ENCODE peak calls at places on chromosomes 12 and 14, in seven cellular contexts. V is WERI-Rb-1, R is brain microvascular endothelial cell, U is A673, B is tibial nerve, P is AG10803, T is lower leg skin. X is an unnamed sample.

GRCh38 chr14:42715316-42715715 is 1108.6 kb downstream of the LRFN5 start:
- DNase-seq in U (no peak), V (no peak), T (no peak), P (no peak), B (no peak), R (no peak), X (peak)

GRCh38 chr14:68945585-68946289 is 33.4 kb downstream of the ACTN1 start:
- DNase-seq in U (no peak), R (no peak), B (no peak), P (no peak), V (no peak), T (no peak), X (no peak)

GRCh38 chr14:49954171-49954631 is 61.3 kb downstream of the ARF6 start:
- DNase-seq in V (no peak), P (peak), U (no peak), R (no peak), B (no peak), T (peak), X (no peak)

GRCh38 chr14:105845725-105846309 is 319.4 kb downstream of the TMEM121 start:
- DNase-seq in V (no peak), B (no peak), T (no peak), R (no peak), U (no peak), P (no peak), X (no peak)

GRCh38 chr12:38744056-38744455 is 161.3 kb downstream of the CPNE8 start:
- DNase-seq in T (no peak), U (no peak), V (no peak), B (no peak), R (no peak), P (peak), X (peak)

GRCh38 chr12:53695148-53696138 is 19.6 kb upstream of the ATP5MC2 start:
- DNase-seq in R (peak), V (peak), U (peak), B (no peak), P (peak), T (no peak), X (peak)

GRCh38 chr12:82942963-82943362 is 256.3 kb downstream of the TMTC2 start:
- DNase-seq in P (no peak), T (no peak), V (peak), B (no peak), R (no peak), U (no peak), X (peak)

GRCh38 chr12:122395319-122395718 is 27.1 kb downstream of the CLIP1 start:
- DNase-seq in U (no peak), B (no peak), P (peak), V (no peak), R (peak), T (no peak), X (peak)

GRCh38 chr12:6229823-6230222 is 29.6 kb downstream of the CD9 start:
- DNase-seq in P (peak), V (no peak), T (peak), U (no peak), R (peak), B (peak), X (peak)

GRCh38 chr12:89117448-89118034 is 234.8 kb downstream of the DUSP6 start:
- DNase-seq in T (no peak), V (no peak), U (peak), R (no peak), P (no peak), B (no peak), X (no peak)

GRCh38 chr12:6074394-6074793 is 50.1 kb downstream of the VWF start:
- DNase-seq in T (no peak), P (no peak), V (peak), B (no peak), R (no peak), U (no peak), X (peak)

GRCh38 chr12:31591308-31591901 is 469 bp upstream of the DENND5B start:
- DNase-seq in U (no peak), R (no peak), B (peak), V (peak), T (no peak), P (peak), X (peak)

GRCh38 chr12:32454075-32454474 is 54.7 kb downstream of the FGD4 start:
- DNase-seq in U (peak), R (peak), T (no peak), V (no peak), P (peak), B (no peak), X (peak)

GRCh38 chr12:132955094-132955932 is 793 bp downstream of the ZNF605 start:
- DNase-seq in P (peak), V (peak), R (peak), T (no peak), B (peak), U (peak), X (peak)

GRCh38 chr14:23183479-23183878 is at the start of gene SLC7A8:
- DNase-seq in T (peak), P (no peak), U (peak), B (peak), V (peak), R (no peak), X (peak)

GRCh38 chr12:4787965-4788364 is 67.8 kb downstream of the GALNT8 start:
- DNase-seq in V (no peak), U (no peak), B (no peak), P (no peak), R (no peak), T (no peak), X (no peak)

GRCh38 chr14:61537567-61538463 is 157.5 kb upstream of the HIF1A start:
- DNase-seq in P (peak), R (peak), U (no peak), B (no peak), V (peak), T (peak), X (peak)

GRCh38 chr12:56299308-56299852 is 750 bp downstream of the CS start:
- DNase-seq in R (no peak), T (no peak), V (no peak), U (peak), B (no peak), P (no peak), X (no peak)

GRCh38 chr14:46405095-46405494 is 246.5 kb downstream of the RPL10L start:
- DNase-seq in B (no peak), T (no peak), R (no peak), U (no peak), V (peak), P (no peak), X (no peak)

GRCh38 chr12:45785315-45785714 is 55.8 kb downstream of the ARID2 start:
- DNase-seq in T (no peak), V (no peak), P (no peak), B (no peak), U (no peak), R (no peak), X (no peak)

GRCh38 chr14:62692490-62693106 is 352.7 kb downstream of the KCNH5 start:
- DNase-seq in R (no peak), U (no peak), P (no peak), B (no peak), V (no peak), T (no peak), X (peak)

GRCh38 chr12:118983147-118983824 is 1.9 kb downstream of the SRRM4 start:
- DNase-seq in T (no peak), P (no peak), R (no peak), B (no peak), V (peak), U (no peak), X (no peak)

GRCh38 chr14:81273521-81273920 is 52.8 kb upstream of the GTF2A1 start:
- DNase-seq in U (no peak), R (no peak), T (no peak), P (no peak), V (no peak), B (no peak), X (no peak)

GRCh38 chr12:21539797-21540196 is 13.7 kb downstream of the SPX start:
- DNase-seq in B (no peak), T (no peak), U (no peak), P (no peak), R (no peak), V (no peak), X (no peak)

GRCh38 chr12:92138144-92138543 is 7.5 kb downstream of the BTG1 start:
- DNase-seq in P (no peak), V (no peak), T (no peak), R (no peak), U (no peak), B (no peak), X (no peak)

GRCh38 chr14:68309631-68310030 is 483.2 kb downstream of the ZFP36L1 start:
- DNase-seq in T (no peak), V (no peak), U (peak), P (no peak), R (no peak), B (no peak), X (peak)

GRCh38 chr14:68449565-68450295 is 343.1 kb downstream of the ZFP36L1 start:
- DNase-seq in U (peak), R (no peak), T (no peak), B (no peak), V (no peak), P (no peak), X (no peak)

GRCh38 chr14:20429801-20430669 is 5.9 kb downstream of the KLHL33 start:
- DNase-seq in P (no peak), R (no peak), U (no peak), T (no peak), B (no peak), V (no peak), X (no peak)

GRCh38 chr12:117363953-117364486 is 2.6 kb upstream of the NOS1 start:
- DNase-seq in P (no peak), B (no peak), U (no peak), V (no peak), R (no peak), T (no peak), X (no peak)
- TF ChIP-seq CTCF in P (peak), B (no peak), U (peak), V (peak), R (peak), T (no peak), X (no peak)

DNA sequence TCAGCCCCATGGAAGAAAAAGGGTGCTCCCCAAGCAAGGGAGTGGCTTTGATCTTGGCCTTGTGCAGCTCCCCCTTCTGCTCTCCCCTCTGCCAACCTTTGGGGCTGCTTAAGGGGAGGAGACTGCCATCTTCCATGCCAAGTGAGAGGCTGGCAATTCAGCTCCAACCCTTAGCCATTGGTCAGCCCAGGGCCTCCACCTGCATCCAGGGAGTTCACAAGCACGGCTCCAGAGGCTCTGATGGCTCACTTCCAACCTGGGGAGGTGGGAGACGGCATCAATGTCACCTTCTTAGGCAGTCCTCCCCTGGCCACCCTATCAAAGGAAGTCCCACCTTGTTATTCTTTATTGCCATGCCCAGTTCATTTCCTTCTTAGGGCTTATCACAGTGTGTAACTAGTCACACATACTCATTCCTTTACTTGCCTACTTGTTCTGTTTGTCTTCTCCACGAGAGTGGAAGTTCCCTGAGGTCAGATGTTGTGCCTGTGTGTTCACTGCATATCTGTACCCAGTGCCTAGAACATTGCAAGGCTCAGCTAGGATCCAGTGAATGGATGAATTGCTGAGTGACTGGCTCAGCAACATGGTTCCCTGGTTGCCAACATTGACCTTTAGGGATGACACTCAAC is 5.0 kb downstream of the HDAC7 start:
- DNase-seq in T (no peak), P (no peak), R (no peak), B (no peak), U (no peak), V (no peak), X (no peak)
- H3K4me3 ChIP-seq in T (no peak), P (no peak), R (no peak), B (no peak), U (no peak), V (no peak), X (no peak)

GRCh38 chr12:57520008-57520726 is at the start of gene DDIT3:
- DNase-seq in V (peak), B (peak), P (peak), T (peak), R (peak), U (peak), X (peak)
- TF ChIP-seq CTCF in V (no peak), B (no peak), P (no peak), T (no peak), R (no peak), U (no peak), X (no peak)

GRCh38 chr12:124920353-124920935 is 6.0 kb upstream of the UBC start:
- DNase-seq in P (no peak), R (no peak), B (no peak), T (no peak), V (no peak), U (no peak), X (no peak)

GRCh38 chr12:124925117-124925516 is 10.7 kb upstream of the UBC start:
- DNase-seq in U (no peak), R (no peak), P (no peak), T (no peak), B (no peak), V (no peak), X (no peak)

GRCh38 chr12:124927325-124928094 is 13.1 kb upstream of the UBC start:
- DNase-seq in P (peak), U (peak), R (peak), V (peak), B (peak), T (peak), X (peak)

GRCh38 chr12:124921200-124922008 is 7.0 kb upstream of the UBC start:
- DNase-seq in R (peak), P (peak), T (no peak), B (peak), V (peak), U (peak), X (peak)

GRCh38 chr12:124923906-124924734 is 9.7 kb upstream of the UBC start:
- DNase-seq in R (peak), U (no peak), B (no peak), V (no peak), P (peak), T (no peak), X (peak)
- H3K4me3 ChIP-seq in R (no peak), U (no peak), B (no peak), V (no peak), P (no peak), T (no peak), X (no peak)

DNA sequence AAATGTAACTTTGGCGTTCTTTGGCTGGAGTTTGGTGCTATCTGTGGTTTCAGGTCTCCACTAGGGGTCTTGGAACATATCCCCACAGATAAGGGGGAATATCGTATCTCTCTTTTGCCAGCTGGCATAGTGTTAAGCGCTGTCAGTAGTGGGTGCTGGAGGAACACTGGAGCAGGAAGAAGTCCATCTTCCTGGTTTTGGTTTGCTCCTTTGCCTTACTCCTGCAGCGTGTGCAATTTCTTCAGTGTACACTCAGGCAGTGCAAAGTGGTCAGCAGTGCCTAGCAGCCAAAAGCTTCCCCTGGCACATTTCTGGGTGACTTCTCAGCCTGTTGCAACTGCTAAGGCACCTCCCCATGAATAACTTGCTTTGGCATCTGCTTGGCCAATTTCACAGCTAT is 11.7 kb upstream of the RIPK3 start:
- DNase-seq in V (no peak), B (no peak), R (no peak), P (peak), U (peak), T (no peak), X (no peak)
- TF ChIP-seq CTCF in V (peak), B (no peak), R (peak), P (no peak), U (peak), T (no peak), X (peak)

DNA sequence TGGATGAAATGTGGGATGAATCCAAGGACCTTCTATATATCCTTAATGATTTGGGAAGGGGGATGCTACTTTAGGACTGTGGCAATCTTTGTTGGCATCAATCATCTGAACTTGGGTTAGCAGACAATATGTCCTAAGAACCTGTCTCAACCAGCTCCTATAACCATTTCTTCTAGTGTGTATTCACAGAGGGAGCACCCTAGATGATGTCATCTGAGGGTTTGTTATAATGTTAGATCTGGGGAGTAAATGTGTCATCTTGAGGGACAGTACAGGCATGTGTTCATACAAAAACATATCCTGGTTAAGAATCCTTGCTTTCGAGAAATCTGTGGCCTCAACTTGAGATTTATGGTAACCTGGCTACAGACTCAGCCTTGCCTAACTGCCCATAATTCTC is 41.9 kb upstream of the NFKBIA start:
- DNase-seq in R (no peak), T (no peak), B (no peak), V (no peak), P (no peak), U (no peak), X (no peak)
- H3K4me3 ChIP-seq in R (no peak), T (no peak), B (no peak), V (no peak), P (no peak), U (no peak), X (no peak)

DNA sequence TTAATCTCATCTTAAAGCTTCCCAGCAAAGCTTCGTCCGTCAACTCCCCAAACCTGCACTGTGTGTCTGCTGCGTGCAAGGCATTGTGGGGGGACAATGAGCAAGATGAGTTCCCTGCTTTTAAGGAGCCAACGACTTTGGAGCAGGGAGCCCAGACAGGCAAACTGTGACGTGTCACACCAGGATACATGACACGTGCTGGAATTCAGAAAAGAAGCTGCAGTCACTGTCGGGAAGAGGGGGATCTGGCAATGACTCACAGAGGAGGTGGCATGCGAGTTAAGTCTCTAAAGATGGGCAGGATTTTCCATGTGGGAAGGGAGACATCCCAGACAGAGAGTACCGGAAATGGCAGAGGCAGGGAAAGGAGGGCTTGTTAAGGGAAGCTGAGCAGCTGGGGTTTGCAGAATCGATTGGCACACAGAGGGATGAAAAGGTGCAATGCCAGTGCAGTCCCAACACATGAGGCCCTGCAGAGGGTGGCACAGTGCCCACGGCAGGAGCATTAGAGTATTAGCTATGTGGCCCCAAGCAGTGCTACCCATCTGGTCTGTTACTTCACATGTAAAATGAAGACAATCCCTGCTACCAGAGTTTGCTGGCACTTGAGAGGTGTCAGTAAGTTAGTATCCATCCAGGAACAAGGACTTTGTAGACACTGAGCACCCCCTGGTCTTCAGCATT is 52.9 kb downstream of the SETD3 start:
- DNase-seq in V (peak), B (no peak), U (peak), R (peak), T (no peak), P (peak), X (peak)
- TF ChIP-seq CTCF in V (no peak), B (no peak), U (no peak), R (no peak), T (no peak), P (no peak), X (no peak)

DNA sequence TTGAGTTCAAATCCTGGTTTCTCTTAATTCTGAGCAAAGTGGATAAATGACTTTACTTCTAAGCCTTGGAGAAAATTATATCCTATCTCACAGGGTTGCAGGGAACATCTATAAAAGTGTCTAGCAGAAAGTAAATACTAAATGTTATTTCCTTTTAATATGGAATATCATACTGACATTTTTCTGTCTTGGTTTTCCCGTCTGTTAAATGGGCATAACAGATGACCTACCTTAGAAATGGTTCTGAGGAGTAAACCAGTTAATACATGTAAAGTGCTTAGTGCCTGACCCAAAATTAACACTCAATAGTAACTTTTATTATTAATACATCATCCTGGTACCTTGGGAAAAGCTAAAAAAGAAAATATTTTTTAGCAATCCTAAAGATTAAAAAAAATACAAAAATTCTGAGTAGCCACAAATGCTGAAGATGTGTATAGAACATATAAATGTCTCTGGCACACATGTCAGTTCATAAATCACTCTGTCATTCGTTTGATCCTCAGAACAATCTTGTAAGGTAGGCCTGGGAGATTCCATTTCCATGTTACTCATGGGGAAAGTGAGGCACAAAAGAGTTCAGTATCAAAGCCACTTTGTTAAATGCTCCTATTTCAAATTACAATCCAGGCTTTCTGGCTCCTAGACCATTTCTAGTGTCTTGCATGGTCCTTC is 1.3 kb downstream of the VIPAS39 start:
- DNase-seq in V (no peak), B (no peak), P (no peak), R (no peak), U (no peak), T (no peak), X (no peak)
- H3K4me3 ChIP-seq in V (no peak), B (no peak), P (peak), R (no peak), U (peak), T (no peak), X (no peak)